ENCODE peak calls at places on chromosomes 3 and 15, in nine cellular contexts. One of them, this sample, is unnamed.

GRCh38 chr15:90200534-90201139 is 493 bp upstream of the SEMA4B start:
- DNase-seq in GM13977: no peak
- DNase-seq in progenitor cell of endocrine pancreas: no peak
- DNase-seq in B cell: peak
- DNase-seq in GM10248: no peak
- DNase-seq in colonic mucosa: peak
- DNase-seq in activated CD8-positive, alpha-beta T cell treated with anti-CD3 and anti-CD28 coated beads for 36 hours: no peak
- DNase-seq in tibial artery: no peak
- DNase-seq in WTC11: no peak
- DNase-seq in this sample: no peak

GRCh38 chr15:63587527-63587926 is 9.7 kb upstream of the FBXL22 start:
- DNase-seq in GM13977: no peak
- DNase-seq in progenitor cell of endocrine pancreas: no peak
- DNase-seq in B cell: no peak
- DNase-seq in GM10248: no peak
- DNase-seq in colonic mucosa: no peak
- DNase-seq in activated CD8-positive, alpha-beta T cell treated with anti-CD3 and anti-CD28 coated beads for 36 hours: no peak
- DNase-seq in tibial artery: no peak
- DNase-seq in WTC11: no peak
- DNase-seq in this sample: no peak

GRCh38 chr15:74417670-74418069 is 16.1 kb downstream of the SEMA7A start:
- DNase-seq in GM13977: no peak
- DNase-seq in progenitor cell of endocrine pancreas: no peak
- DNase-seq in B cell: no peak
- DNase-seq in GM10248: no peak
- DNase-seq in colonic mucosa: no peak
- DNase-seq in activated CD8-positive, alpha-beta T cell treated with anti-CD3 and anti-CD28 coated beads for 36 hours: no peak
- DNase-seq in tibial artery: no peak
- DNase-seq in WTC11: no peak
- DNase-seq in this sample: no peak

GRCh38 chr15:91456251-91456718 is 356.2 kb downstream of the SV2B start:
- DNase-seq in GM13977: no peak
- DNase-seq in progenitor cell of endocrine pancreas: no peak
- DNase-seq in B cell: no peak
- DNase-seq in GM10248: no peak
- DNase-seq in colonic mucosa: no peak
- DNase-seq in activated CD8-positive, alpha-beta T cell treated with anti-CD3 and anti-CD28 coated beads for 36 hours: no peak
- DNase-seq in tibial artery: no peak
- DNase-seq in WTC11: no peak
- DNase-seq in this sample: no peak

GRCh38 chr3:183180105-183180763 is 17.7 kb upstream of the LAMP3 start:
- DNase-seq in GM13977: no peak
- DNase-seq in progenitor cell of endocrine pancreas: no peak
- DNase-seq in B cell: no peak
- DNase-seq in GM10248: no peak
- DNase-seq in colonic mucosa: no peak
- DNase-seq in activated CD8-positive, alpha-beta T cell treated with anti-CD3 and anti-CD28 coated beads for 36 hours: no peak
- DNase-seq in tibial artery: no peak
- DNase-seq in WTC11: no peak
- DNase-seq in this sample: no peak

GRCh38 chr15:76368135-76368588 is 31.6 kb downstream of the ISL2 start:
- DNase-seq in GM13977: no peak
- DNase-seq in progenitor cell of endocrine pancreas: no peak
- DNase-seq in B cell: no peak
- DNase-seq in GM10248: no peak
- DNase-seq in colonic mucosa: peak
- DNase-seq in activated CD8-positive, alpha-beta T cell treated with anti-CD3 and anti-CD28 coated beads for 36 hours: no peak
- DNase-seq in tibial artery: no peak
- DNase-seq in WTC11: no peak
- DNase-seq in this sample: no peak

GRCh38 chr3:179513867-179514266 is 48.9 kb upstream of the ACTL6A start:
- DNase-seq in GM13977: no peak
- DNase-seq in progenitor cell of endocrine pancreas: no peak
- DNase-seq in B cell: no peak
- DNase-seq in GM10248: no peak
- DNase-seq in colonic mucosa: no peak
- DNase-seq in activated CD8-positive, alpha-beta T cell treated with anti-CD3 and anti-CD28 coated beads for 36 hours: no peak
- DNase-seq in tibial artery: no peak
- DNase-seq in WTC11: no peak
- DNase-seq in this sample: no peak

GRCh38 chr3:56370991-56371775 is 97.1 kb downstream of the ERC2 start:
- DNase-seq in GM13977: no peak
- DNase-seq in progenitor cell of endocrine pancreas: no peak
- DNase-seq in B cell: no peak
- DNase-seq in GM10248: no peak
- DNase-seq in colonic mucosa: no peak
- DNase-seq in activated CD8-positive, alpha-beta T cell treated with anti-CD3 and anti-CD28 coated beads for 36 hours: no peak
- DNase-seq in tibial artery: no peak
- DNase-seq in WTC11: no peak
- DNase-seq in this sample: no peak

GRCh38 chr15:67065531-67066005 is at the start of gene SMAD3:
- DNase-seq in GM13977: peak
- DNase-seq in progenitor cell of endocrine pancreas: peak
- DNase-seq in B cell: peak
- DNase-seq in GM10248: peak
- DNase-seq in colonic mucosa: peak
- DNase-seq in activated CD8-positive, alpha-beta T cell treated with anti-CD3 and anti-CD28 coated beads for 36 hours: peak
- DNase-seq in tibial artery: peak
- DNase-seq in WTC11: peak
- DNase-seq in this sample: peak
- TF ChIP-seq CTCF in GM13977: no peak
- TF ChIP-seq CTCF in progenitor cell of endocrine pancreas: no peak
- TF ChIP-seq CTCF in B cell: no peak
- TF ChIP-seq CTCF in GM10248: no peak
- TF ChIP-seq CTCF in colonic mucosa: no peak
- TF ChIP-seq CTCF in activated CD8-positive, alpha-beta T cell treated with anti-CD3 and anti-CD28 coated beads for 36 hours: no peak
- TF ChIP-seq CTCF in tibial artery: no peak
- TF ChIP-seq CTCF in WTC11: no peak
- TF ChIP-seq CTCF in this sample: no peak

GRCh38 chr15:42046597-42046996 is 25.8 kb upstream of the PLA2G4E start:
- DNase-seq in GM13977: no peak
- DNase-seq in progenitor cell of endocrine pancreas: no peak
- DNase-seq in B cell: no peak
- DNase-seq in GM10248: no peak
- DNase-seq in colonic mucosa: no peak
- DNase-seq in activated CD8-positive, alpha-beta T cell treated with anti-CD3 and anti-CD28 coated beads for 36 hours: no peak
- DNase-seq in tibial artery: no peak
- DNase-seq in WTC11: no peak
- DNase-seq in this sample: no peak

GRCh38 chr15:42038401-42038800 is 17.6 kb upstream of the PLA2G4E start:
- DNase-seq in GM13977: no peak
- DNase-seq in progenitor cell of endocrine pancreas: no peak
- DNase-seq in B cell: no peak
- DNase-seq in GM10248: no peak
- DNase-seq in colonic mucosa: no peak
- DNase-seq in activated CD8-positive, alpha-beta T cell treated with anti-CD3 and anti-CD28 coated beads for 36 hours: no peak
- DNase-seq in tibial artery: no peak
- DNase-seq in WTC11: no peak
- DNase-seq in this sample: no peak

GRCh38 chr15:42037650-42038049 is 16.8 kb upstream of the PLA2G4E start:
- DNase-seq in GM13977: no peak
- DNase-seq in progenitor cell of endocrine pancreas: no peak
- DNase-seq in B cell: no peak
- DNase-seq in GM10248: no peak
- DNase-seq in colonic mucosa: peak
- DNase-seq in activated CD8-positive, alpha-beta T cell treated with anti-CD3 and anti-CD28 coated beads for 36 hours: no peak
- DNase-seq in tibial artery: no peak
- DNase-seq in WTC11: no peak
- DNase-seq in this sample: no peak

GRCh38 chr15:42045211-42045615 is 24.4 kb upstream of the PLA2G4E start:
- DNase-seq in GM13977: no peak
- DNase-seq in progenitor cell of endocrine pancreas: no peak
- DNase-seq in B cell: no peak
- DNase-seq in GM10248: no peak
- DNase-seq in colonic mucosa: no peak
- DNase-seq in activated CD8-positive, alpha-beta T cell treated with anti-CD3 and anti-CD28 coated beads for 36 hours: no peak
- DNase-seq in tibial artery: no peak
- DNase-seq in WTC11: no peak
- DNase-seq in this sample: no peak

DNA sequence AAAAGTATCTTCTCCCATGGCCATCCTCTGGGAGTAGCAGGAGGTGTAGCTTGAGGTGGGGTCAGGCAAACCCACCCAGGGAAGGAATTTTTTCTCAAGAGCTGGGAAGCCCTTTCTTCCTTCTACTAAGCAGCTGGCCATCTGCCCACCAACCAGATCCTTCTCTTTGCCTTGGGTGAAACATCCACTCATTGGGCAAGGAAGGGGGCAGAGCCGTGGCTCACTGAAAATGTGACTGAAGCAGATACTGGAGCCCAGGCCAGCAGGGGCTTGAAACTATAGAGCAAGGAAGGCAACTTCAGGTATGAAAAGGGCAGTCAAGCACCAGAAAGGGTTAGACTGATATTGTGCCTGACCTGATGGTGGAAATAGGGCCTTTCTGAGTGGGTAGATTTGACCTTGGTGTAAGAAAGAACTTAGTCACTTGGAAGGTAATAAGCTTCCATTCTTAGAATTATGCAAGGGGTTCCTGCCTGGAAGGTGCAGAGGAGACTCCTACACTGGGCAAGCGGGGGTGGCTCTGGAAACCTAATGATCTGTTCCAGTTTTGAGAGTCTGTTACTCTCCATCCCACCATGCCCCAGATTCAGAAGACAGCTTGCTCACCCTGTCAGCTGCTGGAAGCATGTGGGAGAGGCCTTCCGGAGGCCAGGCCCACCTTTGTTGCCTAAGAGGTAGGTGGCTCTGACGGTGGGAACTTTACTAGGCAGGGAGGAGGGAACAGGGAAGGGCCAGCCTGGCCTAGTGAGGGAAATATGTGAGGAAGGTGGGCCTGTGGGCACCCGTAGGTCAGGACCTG is 22.0 kb upstream of the PLA2G4E start:
- DNase-seq in GM13977: no peak
- DNase-seq in progenitor cell of endocrine pancreas: no peak
- DNase-seq in B cell: no peak
- DNase-seq in GM10248: no peak
- DNase-seq in colonic mucosa: no peak
- DNase-seq in activated CD8-positive, alpha-beta T cell treated with anti-CD3 and anti-CD28 coated beads for 36 hours: no peak
- DNase-seq in tibial artery: no peak
- DNase-seq in WTC11: no peak
- DNase-seq in this sample: no peak
- TF ChIP-seq CTCF in GM13977: no peak
- TF ChIP-seq CTCF in progenitor cell of endocrine pancreas: no peak
- TF ChIP-seq CTCF in B cell: no peak
- TF ChIP-seq CTCF in GM10248: no peak
- TF ChIP-seq CTCF in colonic mucosa: no peak
- TF ChIP-seq CTCF in activated CD8-positive, alpha-beta T cell treated with anti-CD3 and anti-CD28 coated beads for 36 hours: no peak
- TF ChIP-seq CTCF in tibial artery: no peak
- TF ChIP-seq CTCF in WTC11: no peak
- TF ChIP-seq CTCF in this sample: no peak

GRCh38 chr3:17799312-17799711 is 56.9 kb upstream of the TBC1D5 start:
- DNase-seq in GM13977: no peak
- DNase-seq in progenitor cell of endocrine pancreas: no peak
- DNase-seq in B cell: no peak
- DNase-seq in GM10248: no peak
- DNase-seq in colonic mucosa: no peak
- DNase-seq in activated CD8-positive, alpha-beta T cell treated with anti-CD3 and anti-CD28 coated beads for 36 hours: no peak
- DNase-seq in tibial artery: no peak
- DNase-seq in WTC11: no peak
- DNase-seq in this sample: no peak

GRCh38 chr3:17795280-17795679 is 52.8 kb upstream of the TBC1D5 start:
- DNase-seq in GM13977: no peak
- DNase-seq in progenitor cell of endocrine pancreas: no peak
- DNase-seq in B cell: no peak
- DNase-seq in GM10248: no peak
- DNase-seq in colonic mucosa: no peak
- DNase-seq in activated CD8-positive, alpha-beta T cell treated with anti-CD3 and anti-CD28 coated beads for 36 hours: no peak
- DNase-seq in tibial artery: no peak
- DNase-seq in WTC11: no peak
- DNase-seq in this sample: no peak

GRCh38 chr3:17795733-17796132 is 53.3 kb upstream of the TBC1D5 start:
- DNase-seq in GM13977: no peak
- DNase-seq in progenitor cell of endocrine pancreas: no peak
- DNase-seq in B cell: no peak
- DNase-seq in GM10248: no peak
- DNase-seq in colonic mucosa: no peak
- DNase-seq in activated CD8-positive, alpha-beta T cell treated with anti-CD3 and anti-CD28 coated beads for 36 hours: no peak
- DNase-seq in tibial artery: no peak
- DNase-seq in WTC11: no peak
- DNase-seq in this sample: no peak

GRCh38 chr3:17800232-17800631 is 57.8 kb upstream of the TBC1D5 start:
- DNase-seq in GM13977: no peak
- DNase-seq in progenitor cell of endocrine pancreas: no peak
- DNase-seq in B cell: no peak
- DNase-seq in GM10248: no peak
- DNase-seq in colonic mucosa: no peak
- DNase-seq in activated CD8-positive, alpha-beta T cell treated with anti-CD3 and anti-CD28 coated beads for 36 hours: no peak
- DNase-seq in tibial artery: no peak
- DNase-seq in WTC11: no peak
- DNase-seq in this sample: no peak

DNA sequence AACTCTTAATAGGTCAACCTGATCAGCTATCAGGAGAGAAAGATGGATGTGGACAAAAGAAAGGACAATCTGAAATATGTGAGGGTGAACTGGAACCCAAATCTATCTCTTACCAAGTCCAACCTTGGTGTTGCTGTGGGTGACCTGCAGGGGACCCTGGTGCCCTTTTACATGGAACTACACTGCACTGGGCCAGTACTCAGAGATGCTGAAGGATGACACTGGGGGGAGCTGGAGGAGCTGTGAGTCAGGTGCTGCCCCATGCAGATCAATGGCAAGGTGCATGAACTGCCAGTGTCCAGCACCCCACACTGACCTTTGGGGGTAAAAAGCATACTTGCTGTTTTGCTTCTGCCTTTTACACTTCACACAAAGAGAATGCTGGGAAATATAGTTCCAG is 55.6 kb upstream of the TBC1D5 start:
- DNase-seq in GM13977: no peak
- DNase-seq in progenitor cell of endocrine pancreas: no peak
- DNase-seq in B cell: no peak
- DNase-seq in GM10248: no peak
- DNase-seq in colonic mucosa: no peak
- DNase-seq in activated CD8-positive, alpha-beta T cell treated with anti-CD3 and anti-CD28 coated beads for 36 hours: no peak
- DNase-seq in tibial artery: no peak
- DNase-seq in WTC11: peak
- DNase-seq in this sample: no peak
- TF ChIP-seq CTCF in GM13977: no peak
- TF ChIP-seq CTCF in progenitor cell of endocrine pancreas: no peak
- TF ChIP-seq CTCF in B cell: no peak
- TF ChIP-seq CTCF in GM10248: no peak
- TF ChIP-seq CTCF in colonic mucosa: no peak
- TF ChIP-seq CTCF in activated CD8-positive, alpha-beta T cell treated with anti-CD3 and anti-CD28 coated beads for 36 hours: no peak
- TF ChIP-seq CTCF in tibial artery: no peak
- TF ChIP-seq CTCF in WTC11: peak
- TF ChIP-seq CTCF in this sample: no peak

GRCh38 chr3:52185311-52185710 is 12.6 kb upstream of the ALAS1 start:
- DNase-seq in GM13977: no peak
- DNase-seq in progenitor cell of endocrine pancreas: no peak
- DNase-seq in B cell: no peak
- DNase-seq in GM10248: no peak
- DNase-seq in colonic mucosa: no peak
- DNase-seq in activated CD8-positive, alpha-beta T cell treated with anti-CD3 and anti-CD28 coated beads for 36 hours: no peak
- DNase-seq in tibial artery: no peak
- DNase-seq in WTC11: no peak
- DNase-seq in this sample: no peak
- TF ChIP-seq CTCF in GM13977: no peak
- TF ChIP-seq CTCF in progenitor cell of endocrine pancreas: no peak
- TF ChIP-seq CTCF in B cell: no peak
- TF ChIP-seq CTCF in GM10248: no peak
- TF ChIP-seq CTCF in colonic mucosa: no peak
- TF ChIP-seq CTCF in activated CD8-positive, alpha-beta T cell treated with anti-CD3 and anti-CD28 coated beads for 36 hours: no peak
- TF ChIP-seq CTCF in tibial artery: no peak
- TF ChIP-seq CTCF in WTC11: no peak
- TF ChIP-seq CTCF in this sample: no peak